ENCODE peak calls at places on chromosomes 11 and 22, in nine cellular contexts. B is LHCN-M2; M is activated CD4-positive, CD25-positive, alpha-beta regulatory T cell; P is KBM-7; K is uterus; Q is substantia nigra; T is astrocyte of the spinal cord; G is GM12891; U is stomach. X is an unnamed sample.

GRCh38 chr11:94652735-94653284 is 85.6 kb downstream of the PIWIL4 start:
- DNase-seq in Q (no peak), P (no peak), M (no peak), K (no peak), B (no peak), U (no peak), G (no peak), T (no peak), X (no peak)

GRCh38 chr11:69443968-69444364 is 37.5 kb upstream of the LINC01488 start:
- DNase-seq in G (no peak), Q (no peak), B (peak; percentile 35), P (no peak), T (peak; percentile 35), K (no peak), M (no peak), U (no peak), X (no peak)

GRCh38 chr11:96014234-96014633 is 90.3 kb upstream of the MTMR2 start:
- DNase-seq in M (no peak), Q (no peak), T (peak; percentile 65), P (peak; percentile 71), G (peak; percentile 7), B (peak; percentile 75), U (no peak), K (no peak), X (no peak)

GRCh38 chr11:69890476-69890875 is 71.3 kb upstream of the FGF3 start:
- DNase-seq in P (no peak), K (no peak), M (no peak), U (no peak), T (no peak), G (no peak), Q (no peak), B (no peak), X (no peak)

GRCh38 chr22:39173787-39174497 is 21.5 kb upstream of the CBX7 start:
- DNase-seq in M (no peak), P (no peak), U (no peak), T (no peak), Q (no peak), K (no peak), G (no peak), B (no peak), X (peak; percentile 42)

GRCh38 chr11:73193251-73194033 is 24.6 kb upstream of the P2RY2 start:
- DNase-seq in B (no peak), T (no peak), K (no peak), M (no peak), G (no peak), P (no peak), U (peak; percentile 22), Q (no peak), X (no peak)

GRCh38 chr11:121453589-121454299 is 977 bp upstream of the SORL1-AS1 start:
- DNase-seq in B (no peak), P (no peak), G (no peak), T (no peak), K (no peak), U (no peak), M (no peak), Q (no peak), X (no peak)

GRCh38 chr22:37241351-37242142 is 2.5 kb downstream of the RAC2 start:
- DNase-seq in K (no peak), G (no peak), T (no peak), Q (no peak), P (no peak), U (peak; percentile 45), B (no peak), M (no peak), X (no peak)

GRCh38 chr11:68751331-68751856 is at the start of gene TESMIN:
- DNase-seq in U (peak; percentile 95), P (peak; percentile 71), B (no peak), T (peak; percentile 62), M (peak; percentile 87), G (peak; percentile 94), Q (no peak), K (peak; percentile 78), X (peak; percentile 94)

GRCh38 chr22:48703265-48703941 is 1124.3 kb downstream of the BRD1 start:
- DNase-seq in P (no peak), B (no peak), G (no peak), U (no peak), T (no peak), Q (no peak), K (no peak), M (no peak), X (no peak)

GRCh38 chr22:46287873-46288751 is 8.6 kb upstream of the GTSE1 start:
- DNase-seq in K (no peak), M (no peak), G (peak; percentile 94), Q (no peak), U (peak; percentile 47), B (no peak), T (no peak), P (peak; percentile 82), X (no peak)

GRCh38 chr11:6201486-6201885 is 2.5 kb downstream of the OR52W1 start:
- DNase-seq in K (no peak), G (no peak), B (no peak), P (no peak), M (no peak), U (no peak), T (no peak), Q (no peak), X (no peak)

GRCh38 chr11:45702511-45702910 is 37.1 kb upstream of the CHST1 start:
- DNase-seq in B (no peak), P (no peak), G (no peak), Q (no peak), T (no peak), K (no peak), M (no peak), U (no peak), X (no peak)

GRCh38 chr11:11916981-11917399 is 75.2 kb downstream of the USP47 start:
- DNase-seq in T (peak; percentile 88), M (no peak), B (peak; percentile 88), U (no peak), K (no peak), Q (no peak), P (no peak), G (no peak), X (no peak)

GRCh38 chr11:60924110-60924905 is at the start of gene TMEM132A:
- DNase-seq in M (no peak), Q (peak; percentile 33), P (peak; percentile 47), T (peak; percentile 58), K (peak; percentile 65), B (peak; percentile 63), G (peak; percentile 75), U (peak; percentile 82), X (no peak)

X was measured in ureter.